ENCODE peak calls at places on chromosomes 6 and 20, in nine cellular contexts. O is body of pancreas, N is A549, P is prostate gland, M is uterus, F is NB4, B is IMR-90, Q is stomach, H is testis. I is an unnamed sample.

GRCh38 chr20:56626367-56627121 is 2.6 kb upstream of the TFAP2C start:
- DNase-seq in N (peak), B (no peak), M (no peak), F (peak), O (peak), P (no peak), Q (no peak), H (peak), I (peak)

GRCh38 chr20:51303731-51304670 is 238.5 kb downstream of the NFATC2 start:
- DNase-seq in P (no peak), O (no peak), M (no peak), H (no peak), B (no peak), N (no peak), F (no peak), Q (no peak), I (no peak)

GRCh38 chr6:166938704-166939103 is 17.6 kb downstream of the RNASET2 start:
- DNase-seq in O (no peak), Q (no peak), H (no peak), P (no peak), B (no peak), M (peak), F (no peak), N (no peak), I (no peak)

GRCh38 chr6:105276374-105276773 is 96.6 kb upstream of the POPDC3 start:
- DNase-seq in H (no peak), N (no peak), P (no peak), B (peak), F (no peak), M (no peak), Q (no peak), O (no peak), I (no peak)

GRCh38 chr6:138803914-138804313 is 8.0 kb downstream of the ECT2L start:
- DNase-seq in B (no peak), H (no peak), F (no peak), M (no peak), P (no peak), N (no peak), Q (no peak), O (no peak), I (no peak)

GRCh38 chr20:7742479-7742878 is 197.8 kb downstream of the HAO1 start:
- DNase-seq in P (no peak), F (no peak), M (no peak), H (no peak), Q (peak), N (no peak), O (peak), B (peak), I (peak)

GRCh38 chr6:34601706-34602105 is 45.6 kb upstream of the SPDEF start:
- DNase-seq in O (no peak), Q (no peak), H (peak), M (no peak), P (peak), N (no peak), B (no peak), F (no peak), I (no peak)

GRCh38 chr6:116444092-116444491 is 17.1 kb upstream of the CALHM6 start:
- DNase-seq in H (no peak), F (peak), O (no peak), N (peak), M (no peak), P (no peak), B (peak), Q (no peak), I (no peak)

GRCh38 chr6:80254716-80255115 is 148.2 kb downstream of the BCKDHB start:
- DNase-seq in H (no peak), P (no peak), M (no peak), N (no peak), O (no peak), F (no peak), Q (no peak), B (no peak), I (no peak)

DNA sequence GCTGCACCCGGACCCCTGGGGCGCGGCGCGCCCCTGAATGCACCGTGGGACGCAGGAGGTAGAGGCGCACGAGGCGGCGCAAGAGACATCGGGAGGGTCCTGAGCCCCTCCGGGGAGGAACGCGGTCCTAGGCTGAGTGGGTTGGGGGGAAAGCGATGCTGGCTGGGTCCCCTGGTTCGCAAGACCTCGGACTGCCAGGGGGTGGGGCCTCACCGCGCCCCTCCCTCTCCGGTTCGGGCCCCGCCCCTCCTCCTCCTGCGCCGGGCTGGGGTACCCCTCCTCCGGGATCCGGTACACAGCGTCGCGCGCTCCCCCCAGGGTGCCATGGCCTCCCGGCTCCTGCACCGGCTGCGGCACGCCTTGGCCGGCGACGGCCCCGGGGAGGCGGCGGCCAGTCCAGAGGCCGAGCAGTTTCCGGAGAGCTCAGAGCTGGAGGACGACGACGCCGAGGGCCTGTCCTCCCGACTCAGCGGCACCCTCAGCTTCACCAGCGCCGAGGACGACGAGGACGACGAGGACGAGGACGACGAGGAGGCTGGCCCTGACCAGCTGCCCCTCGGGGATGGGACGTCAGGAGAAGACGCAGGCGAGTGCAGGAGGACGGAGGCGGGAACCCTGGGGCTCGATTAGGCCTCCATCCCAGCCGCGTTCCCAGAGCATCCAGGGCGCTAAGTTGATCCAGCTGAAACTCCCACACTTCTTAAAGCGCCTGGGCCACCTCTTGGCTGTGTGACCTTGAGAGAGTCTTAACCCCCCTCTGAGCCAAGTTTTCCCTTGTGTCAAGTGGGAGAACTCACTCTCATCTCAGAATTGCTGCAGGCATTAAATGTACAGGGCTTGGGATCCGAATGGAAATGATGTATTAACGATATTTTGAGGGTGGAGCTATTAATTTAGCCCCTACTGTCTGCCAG is 541 bp downstream of the SNX21 start:
- DNase-seq in H (peak), Q (peak), P (peak), F (peak), O (peak), B (peak), N (peak), M (peak), I (peak)
- TF ChIP-seq POLR2A in H (no peak), Q (no peak), P (no peak), F (no peak), O (peak), B (no peak), N (peak), M (peak), I (peak)

DNA sequence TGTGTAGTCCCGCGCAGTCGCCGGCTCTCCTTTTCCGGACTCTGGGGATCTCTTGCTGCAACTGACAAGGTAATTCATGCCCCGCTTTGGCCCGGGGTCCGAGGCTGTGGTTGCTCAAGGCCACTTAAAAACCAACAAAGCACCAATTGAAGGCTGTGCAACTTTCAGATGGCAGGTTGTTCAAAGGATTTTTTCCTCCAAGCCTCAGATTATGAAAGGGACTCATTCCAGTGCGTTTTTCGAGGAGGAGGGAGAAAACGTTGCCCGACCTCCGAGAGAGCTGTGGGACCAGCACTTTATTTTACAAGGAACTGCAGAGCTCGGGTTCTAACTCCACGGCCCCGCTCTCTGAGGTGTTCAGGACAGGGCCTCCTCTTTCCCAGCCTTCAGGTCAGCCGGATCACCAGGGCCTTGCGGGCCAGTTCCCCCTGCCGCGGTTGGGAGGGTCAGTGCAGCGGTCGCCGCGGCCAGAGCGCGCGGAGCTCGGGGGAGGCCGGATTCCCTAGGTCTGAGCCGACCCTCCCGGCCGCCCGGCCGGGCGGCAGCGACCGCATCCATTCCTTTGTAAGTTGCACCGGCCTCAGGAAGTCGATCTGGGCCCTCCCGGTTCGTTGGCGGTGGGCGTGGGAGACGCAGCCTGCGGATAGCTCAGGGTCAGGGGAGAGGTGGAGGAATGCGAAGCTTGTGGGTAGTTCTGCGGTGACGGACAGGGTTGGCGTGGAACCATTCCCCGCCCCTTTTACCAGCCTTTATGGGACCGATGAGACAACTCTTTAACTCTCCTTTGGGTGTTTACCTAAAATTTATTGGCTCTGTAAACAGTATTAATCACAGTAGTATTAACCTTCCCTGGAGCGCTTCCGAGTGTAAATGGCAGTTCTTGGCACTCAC is 1.6 kb downstream of the UTRN start:
- DNase-seq in H (peak), F (peak), Q (peak), M (peak), O (peak), B (peak), P (peak), N (peak), I (peak)
- TF ChIP-seq POLR2A in H (no peak), F (no peak), Q (no peak), M (no peak), O (peak), B (peak), P (peak), N (no peak), I (peak)

DNA sequence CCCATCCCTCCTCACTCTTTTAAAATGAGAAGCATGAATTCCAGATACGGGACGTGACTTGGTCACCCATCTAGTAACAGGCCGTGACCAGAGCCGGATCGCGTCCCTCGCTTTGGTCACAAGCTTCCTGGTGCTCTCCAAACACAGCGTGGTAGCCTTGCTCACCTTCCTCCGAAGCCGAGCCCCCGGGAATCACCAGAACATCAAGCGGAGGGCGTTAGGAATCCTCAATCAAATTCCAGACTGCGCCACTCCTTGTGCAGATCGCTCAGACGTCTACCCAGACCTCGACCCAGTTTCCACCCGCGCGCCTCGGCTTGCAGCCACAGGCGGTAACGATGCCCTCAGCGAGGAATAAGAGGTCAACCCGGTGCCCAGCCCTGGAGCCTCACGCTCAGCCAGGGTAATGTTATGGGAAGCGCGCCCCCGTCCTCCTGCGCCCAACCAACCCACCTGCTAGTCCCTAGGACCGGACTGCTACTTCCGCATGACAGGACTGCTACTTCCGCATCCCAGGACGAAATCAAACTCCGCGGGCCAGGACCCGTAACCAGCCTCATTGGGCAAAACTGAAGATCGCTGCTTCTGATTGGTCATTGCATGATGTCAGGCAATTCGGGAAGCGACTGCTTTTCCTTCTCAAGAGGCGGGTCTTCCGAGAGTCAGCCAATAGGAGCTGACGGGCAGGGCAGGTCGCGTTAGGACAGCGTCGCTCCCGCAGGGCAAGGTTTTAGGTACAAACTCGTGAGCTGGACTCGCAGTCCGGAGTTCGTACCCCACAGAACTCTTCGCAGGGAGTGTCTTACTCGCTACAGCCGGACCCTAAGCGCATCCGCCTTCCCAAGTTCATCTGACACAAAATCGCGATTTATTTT is at the start of gene MTFR2:
- DNase-seq in H (peak), B (peak), F (peak), N (peak), P (peak), M (peak), O (peak), Q (peak), I (peak)
- TF ChIP-seq POLR2A in H (no peak), B (peak), F (peak), N (peak), P (peak), M (no peak), O (peak), Q (no peak), I (peak)

GRCh38 chr6:42978487-42978792 is 541 bp downstream of the PEX6 start:
- DNase-seq in B (no peak), M (no peak), F (peak), N (peak), H (peak), P (no peak), Q (no peak), O (peak), I (no peak)

GRCh38 chr6:42974919-42975505 is 4.0 kb downstream of the PEX6 start:
- DNase-seq in B (no peak), F (no peak), Q (no peak), N (no peak), H (no peak), M (no peak), O (no peak), P (no peak), I (no peak)

GRCh38 chr6:42979523-42980177 is 669 bp upstream of the PEX6 start:
- DNase-seq in P (peak), O (no peak), Q (no peak), N (peak), H (no peak), M (no peak), F (no peak), B (peak), I (peak)

GRCh38 chr6:42981866-42982265 is 2.5 kb upstream of the PPP2R5D start:
- DNase-seq in M (no peak), F (no peak), Q (no peak), O (no peak), N (no peak), H (no peak), B (no peak), P (no peak), I (no peak)

DNA sequence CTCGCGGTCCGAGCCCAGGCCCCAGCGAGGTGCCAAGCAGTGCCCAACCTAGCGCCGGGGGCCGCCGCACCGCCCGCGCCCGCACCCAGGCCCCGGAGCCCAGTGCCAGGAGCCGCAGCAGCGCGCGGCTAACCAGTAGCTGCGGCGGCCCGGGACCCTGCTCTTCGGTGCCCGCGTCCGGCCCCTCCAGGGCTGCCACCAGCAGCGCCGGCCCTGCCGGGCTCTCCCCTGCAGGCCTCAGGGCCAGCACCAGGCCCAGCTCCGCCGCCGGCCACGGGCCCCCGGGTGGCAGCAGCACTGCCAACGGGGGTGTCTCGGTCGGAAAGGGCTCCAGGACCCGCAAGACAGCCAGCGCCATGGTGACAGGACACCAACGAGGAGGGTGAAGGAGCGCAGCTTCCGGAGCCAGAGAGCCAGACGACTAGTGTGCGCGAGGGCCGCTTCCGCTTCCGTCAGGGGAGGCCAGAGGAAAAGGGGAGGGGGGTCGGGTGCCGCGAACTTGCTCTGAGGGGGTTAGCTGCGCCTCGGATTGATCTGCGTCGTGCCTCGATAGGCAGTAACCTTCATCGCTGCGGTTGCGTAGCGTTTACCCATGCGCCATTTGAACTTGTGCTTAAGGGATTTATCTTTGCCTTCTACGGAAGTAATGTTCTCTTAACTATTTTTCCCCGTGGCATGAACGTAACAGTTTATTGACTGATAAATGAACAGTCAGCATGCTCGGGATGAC is at the start of gene PEX6:
- DNase-seq in F (peak), P (peak), O (peak), Q (peak), N (peak), B (peak), H (peak), M (peak), I (peak)
- TF ChIP-seq POLR2A in F (peak), P (peak), O (peak), Q (no peak), N (peak), B (peak), H (no peak), M (no peak), I (peak)

GRCh38 chr20:39885975-39886649 is 802.9 kb downstream of the MAFB start:
- DNase-seq in O (peak), M (peak), P (peak), Q (peak), F (peak), H (peak), N (no peak), B (peak), I (peak)

GRCh38 chr20:39888310-39888709 is 800.7 kb downstream of the MAFB start:
- DNase-seq in F (no peak), P (no peak), H (no peak), M (no peak), B (no peak), N (no peak), Q (no peak), O (no peak), I (no peak)

GRCh38 chr20:39880890-39881289 is 808.1 kb downstream of the MAFB start:
- DNase-seq in Q (no peak), F (peak), M (no peak), P (no peak), O (no peak), H (no peak), B (no peak), N (peak), I (peak)

GRCh38 chr20:39890697-39891096 is 798.3 kb downstream of the MAFB start:
- DNase-seq in F (no peak), N (no peak), P (no peak), B (no peak), H (no peak), M (no peak), Q (no peak), O (no peak), I (no peak)

DNA sequence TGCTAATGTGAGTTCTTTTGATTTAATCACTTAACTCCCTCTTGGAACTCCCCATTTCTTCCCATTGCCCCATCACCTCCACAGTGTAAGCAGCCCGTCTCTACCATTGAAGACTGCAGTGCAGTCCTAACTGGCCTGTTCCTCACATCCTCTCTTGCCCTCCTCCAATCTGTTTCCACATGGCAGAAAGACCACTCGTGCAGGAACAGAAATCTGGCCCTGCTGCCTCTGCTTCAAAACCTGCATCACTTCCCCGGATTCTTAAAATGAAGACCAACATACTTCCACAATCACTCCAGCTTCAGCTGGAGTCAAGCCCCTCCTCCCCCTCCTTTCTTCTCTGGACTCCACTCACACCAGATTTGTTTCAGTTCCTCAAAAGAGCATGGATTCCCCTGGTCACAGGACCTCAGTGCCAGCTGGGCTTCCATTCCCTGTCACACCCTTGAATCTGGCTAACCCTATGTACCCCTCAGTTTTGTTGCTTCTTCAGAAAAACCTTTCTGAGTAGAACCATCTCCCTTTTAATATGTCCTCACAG is 802.3 kb downstream of the MAFB start:
- DNase-seq in B (no peak), P (no peak), O (peak), M (no peak), Q (no peak), N (no peak), H (peak), F (peak), I (no peak)
- TF ChIP-seq POLR2A in B (no peak), P (no peak), O (no peak), M (no peak), Q (no peak), N (no peak), H (no peak), F (no peak), I (no peak)

GRCh38 chr6:143194095-143194589 is 133.5 kb downstream of the AIG1 start:
- DNase-seq in F (no peak), O (no peak), N (no peak), P (no peak), M (no peak), Q (no peak), B (no peak), H (no peak), I (no peak)
- TF ChIP-seq POLR2A in F (no peak), O (no peak), N (no peak), P (no peak), M (no peak), Q (no peak), B (no peak), H (no peak), I (no peak)

GRCh38 chr6:161139766-161140553 is 133.9 kb downstream of the AGPAT4 start:
- DNase-seq in O (no peak), M (peak), H (no peak), N (no peak), Q (peak), P (no peak), F (no peak), B (peak), I (no peak)
- TF ChIP-seq POLR2A in O (no peak), M (no peak), H (no peak), N (no peak), Q (no peak), P (no peak), F (no peak), B (no peak), I (no peak)

GRCh38 chr6:36600564-36601146 is 6.5 kb downstream of the SRSF3 start:
- DNase-seq in N (no peak), F (no peak), M (no peak), B (no peak), Q (no peak), O (no peak), H (no peak), P (no peak), I (no peak)
- TF ChIP-seq POLR2A in N (no peak), F (no peak), M (no peak), B (no peak), Q (no peak), O (no peak), H (no peak), P (no peak), I (no peak)

GRCh38 chr6:99393366-99393697 is 663 bp downstream of the COQ3 start:
- DNase-seq in H (no peak), Q (no peak), O (no peak), N (no peak), B (no peak), P (no peak), F (no peak), M (no peak), I (no peak)

GRCh38 chr6:99390896-99391295 is 3.1 kb downstream of the COQ3 start:
- DNase-seq in P (no peak), Q (no peak), B (no peak), F (no peak), N (no peak), H (no peak), M (no peak), O (no peak), I (no peak)

GRCh38 chr6:99393698-99394531 is at the start of gene COQ3:
- DNase-seq in H (peak), F (peak), O (peak), M (peak), P (peak), B (peak), Q (peak), N (peak), I (peak)
- TF ChIP-seq POLR2A in H (no peak), F (no peak), O (peak), M (no peak), P (no peak), B (peak), Q (no peak), N (peak), I (peak)

I was measured in H54.